ENCODE peak calls at places on chromosome 20, in four cellular contexts. K is fibroblast of pulmonary artery, A is neuronal stem cell, N is cardiac muscle cell. Z is an unnamed sample.

GRCh38 chr20:9503530-9504251 is 10.7 kb upstream of the LAMP5 start:
- DNase-seq in K (no peak), A (no peak), N (peak; percentile 25), Z (peak; percentile 61)

GRCh38 chr20:61802721-61803311 is 262.9 kb downstream of the TAF4 start:
- DNase-seq in N (no peak), A (no peak), K (no peak), Z (no peak)

GRCh38 chr20:1331801-1332453 is 3.0 kb upstream of the SDCBP2 start:
- DNase-seq in N (no peak), A (no peak), K (no peak), Z (no peak)

GRCh38 chr20:20360464-20360863 is 7.4 kb upstream of the INSM1 start:
- DNase-seq in K (peak; percentile 69), N (peak; percentile 65), A (no peak), Z (peak; percentile 25)

GRCh38 chr20:571754-572331 is 28.3 kb upstream of the CSNK2A1 start:
- DNase-seq in A (peak; percentile 48), K (peak; percentile 16), N (peak; percentile 25), Z (peak; percentile 8)

GRCh38 chr20:62662422-62662821 is 20.1 kb downstream of the SLCO4A1 start:
- DNase-seq in A (no peak), N (no peak), K (peak; percentile 47), Z (peak; percentile 69)

GRCh38 chr20:16821211-16822089 is 73.3 kb downstream of the OTOR start:
- DNase-seq in K (peak; percentile 61), A (peak; percentile 35), N (peak; percentile 60), Z (peak; percentile 6)

GRCh38 chr20:58102252-58102651 is 126.2 kb downstream of the ANKRD60 start:
- DNase-seq in N (no peak), A (no peak), K (no peak), Z (peak; percentile 75)

GRCh38 chr20:4099905-4100675 is 84.7 kb upstream of the RNF24 start:
- DNase-seq in N (no peak), K (no peak), A (no peak), Z (no peak)

GRCh38 chr20:51531141-51531710 is 11.3 kb downstream of the NFATC2 start:
- DNase-seq in K (no peak), A (no peak), N (no peak), Z (peak; percentile 39)

DNA sequence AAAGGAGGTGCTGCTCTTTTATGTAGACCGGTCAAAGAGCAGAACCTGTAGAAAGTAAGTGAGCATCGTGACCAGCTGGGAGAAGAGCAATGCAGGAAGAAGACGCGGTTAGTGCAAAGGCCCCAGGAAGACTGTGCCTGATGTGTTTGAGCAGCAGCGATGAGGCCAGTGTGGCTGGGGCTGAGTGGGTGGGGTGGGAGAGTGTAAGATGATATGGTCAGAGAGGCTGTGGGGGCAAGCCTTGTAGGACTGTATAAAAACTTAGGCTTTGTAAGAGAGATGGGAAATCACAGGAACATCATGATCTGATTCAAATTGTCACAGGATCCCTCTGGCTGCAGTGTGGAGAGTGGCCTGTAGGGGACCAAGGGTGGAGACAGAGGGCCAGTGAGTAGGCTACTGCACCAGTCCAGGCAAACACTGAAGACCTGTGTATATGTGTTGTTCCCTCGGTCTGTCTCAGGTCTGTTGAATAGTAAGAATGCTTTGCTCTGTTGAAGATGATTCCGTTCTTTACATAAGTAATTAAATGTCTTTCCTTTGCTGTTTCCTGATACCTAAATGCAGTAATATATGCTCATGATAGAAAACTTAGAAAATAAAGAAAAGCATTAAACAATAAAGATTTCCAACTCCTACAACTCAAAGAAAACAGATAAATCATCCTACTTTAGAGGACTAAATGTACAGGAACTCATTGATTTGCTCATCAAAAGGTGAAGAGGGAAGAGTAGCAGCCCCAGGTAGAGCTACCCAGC is 23.6 kb upstream of the WFDC2 start:
- DNase-seq in K (peak; percentile 21), N (peak; percentile 28), A (no peak), Z (no peak)
- H3K4me3 ChIP-seq in K (no peak overlapping the region), N (no peak overlapping the region), A (no peak overlapping the region), Z (no peak overlapping the region)

DNA sequence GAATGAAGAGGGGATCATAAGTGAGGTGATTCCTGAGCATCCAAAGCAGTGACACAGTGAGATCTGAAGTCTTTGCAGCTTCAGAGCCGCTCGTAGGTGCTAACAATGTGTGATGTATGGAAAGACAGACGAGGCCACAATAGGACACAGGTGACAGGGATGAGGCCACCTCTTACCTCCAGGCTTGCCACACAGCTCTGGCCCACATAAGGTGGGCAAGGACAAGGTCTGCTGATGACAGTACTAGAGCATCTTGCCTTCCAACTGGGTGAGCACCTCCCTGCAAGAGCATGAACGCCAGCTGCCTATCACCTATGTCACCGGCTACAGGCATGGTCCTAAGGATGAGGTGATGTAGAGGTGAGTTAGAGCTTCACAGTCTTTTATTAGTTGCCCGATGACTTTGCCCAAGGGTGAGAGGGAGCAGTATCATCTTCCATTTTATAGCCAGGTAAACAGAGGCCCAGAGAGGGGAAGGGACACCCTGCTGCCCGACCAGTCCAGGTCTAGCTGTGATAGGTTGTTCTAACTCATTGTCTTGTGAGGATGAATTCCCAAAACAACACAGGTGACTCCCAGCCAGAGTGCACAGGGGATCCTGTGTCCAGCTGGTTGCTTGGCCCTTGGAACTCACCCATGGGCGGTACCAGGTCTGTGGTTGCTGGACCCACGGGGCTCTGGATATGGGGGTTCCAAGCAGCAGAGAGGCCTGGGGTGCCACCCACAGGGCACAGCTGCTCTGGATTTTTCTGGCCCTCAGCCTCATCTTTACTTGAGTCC is 6.2 kb upstream of the TGM6 start:
- DNase-seq in K (no peak), N (no peak), A (no peak), Z (no peak)
- H3K4me3 ChIP-seq in K (no peak overlapping the region), N (no peak overlapping the region), A (no peak overlapping the region), Z (no peak overlapping the region)

GRCh38 chr20:46897471-46897870 is 2.8 kb downstream of the EYA2 start:
- DNase-seq in A (no peak), K (no peak), N (no peak), Z (no peak)
- H3K4me3 ChIP-seq in A (no peak overlapping the region), K (no peak overlapping the region), N (no peak overlapping the region), Z (no peak overlapping the region)

GRCh38 chr20:36847710-36848040 is 28.3 kb upstream of the TLDC2 start:
- DNase-seq in N (no peak), K (no peak), A (no peak), Z (no peak)

GRCh38 chr20:36848078-36848660 is 27.8 kb upstream of the TLDC2 start:
- DNase-seq in A (no peak), K (peak; percentile 85), N (peak; percentile 17), Z (peak; percentile 93)

GRCh38 chr20:36848677-36849076 is 27.3 kb upstream of the TLDC2 start:
- DNase-seq in N (no peak), K (no peak), A (no peak), Z (no peak)

GRCh38 chr20:36847009-36847709 is 28.8 kb upstream of the TLDC2 start:
- DNase-seq in K (peak; percentile 96), N (peak; percentile 40), A (no peak), Z (peak; percentile 91)

GRCh38 chr20:36845288-36845969 is 30.5 kb upstream of the TLDC2 start:
- DNase-seq in N (no peak), K (no peak), A (no peak), Z (no peak)
- H3K4me3 ChIP-seq in N (no peak overlapping the region), K (no peak overlapping the region), A (no peak overlapping the region), Z (no peak overlapping the region)

DNA sequence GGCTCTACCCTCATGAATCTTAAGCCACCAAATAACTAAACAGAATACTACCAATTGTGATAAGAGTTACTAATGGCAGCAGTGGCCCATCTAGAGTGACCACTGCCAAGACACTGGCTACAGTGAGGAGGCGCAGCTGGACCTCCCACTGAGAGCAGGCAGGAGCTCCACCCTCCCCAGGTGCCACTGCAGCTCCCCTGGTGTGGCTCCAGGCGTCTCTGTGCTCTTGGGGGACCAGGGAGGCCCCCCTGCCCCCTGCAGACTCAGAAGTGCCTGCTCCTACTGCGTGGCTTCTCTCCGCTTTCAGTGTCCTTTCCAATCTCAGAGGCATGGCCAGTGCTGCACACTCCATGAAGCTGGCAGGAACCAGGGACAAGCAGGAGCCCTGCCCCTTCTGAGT is 23.4 kb downstream of the MC3R start:
- DNase-seq in N (no peak), K (no peak), A (no peak), Z (no peak)
- H3K4me3 ChIP-seq in N (no peak overlapping the region), K (no peak overlapping the region), A (no peak overlapping the region), Z (no peak overlapping the region)

GRCh38 chr20:50518270-50518721 is 8.1 kb downstream of the PTPN1 start:
- DNase-seq in A (no peak), N (no peak), K (peak; percentile 47), Z (peak; percentile 70)
- H3K4me3 ChIP-seq in A (no peak overlapping the region), N (no peak overlapping the region), K (no peak overlapping the region), Z (peak overlapping the region; percentile 37)

GRCh38 chr20:33072813-33073212 is 6.6 kb upstream of the BPIFB4 start:
- DNase-seq in N (no peak), A (no peak), K (no peak), Z (no peak)

GRCh38 chr20:33071198-33071597 is 8.2 kb upstream of the BPIFB4 start:
- DNase-seq in N (no peak), A (no peak), K (no peak), Z (no peak)

GRCh38 chr20:33074675-33075074 is 4.8 kb upstream of the BPIFB4 start:
- DNase-seq in K (no peak), N (no peak), A (no peak), Z (no peak)

GRCh38 chr20:33070413-33071053 is 8.9 kb upstream of the BPIFB4 start:
- DNase-seq in A (no peak), K (no peak), N (no peak), Z (no peak)

DNA sequence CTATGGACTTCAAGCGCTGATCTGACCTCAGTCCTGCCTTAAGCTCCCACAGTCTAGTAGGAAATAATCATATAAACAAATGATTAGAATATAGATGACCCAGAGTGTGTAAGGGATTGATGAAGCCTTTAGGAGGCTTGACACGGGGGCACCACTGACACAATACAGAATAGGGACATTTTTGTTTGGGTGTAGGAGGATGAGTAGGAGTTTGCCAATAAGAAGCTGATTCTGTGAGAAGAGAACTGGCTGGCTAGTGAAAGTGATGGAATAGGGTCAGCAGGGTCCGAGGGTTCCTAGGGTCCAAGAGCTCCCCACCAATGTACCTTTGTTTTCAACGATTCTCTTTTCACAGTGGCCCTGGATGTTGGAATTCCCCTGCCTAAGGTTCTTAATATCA is 7.1 kb upstream of the BPIFB4 start:
- DNase-seq in N (no peak), K (no peak), A (no peak), Z (no peak)
- H3K4me3 ChIP-seq in N (no peak overlapping the region), K (no peak overlapping the region), A (no peak overlapping the region), Z (no peak overlapping the region)

Z was measured in astrocyte.